ENCODE peak calls at places on chromosomes 16 and 17, in six cellular contexts. One of them, this sample, is unnamed.

GRCh38 chr16:2687531-2688308 is 5.4 kb downstream of the KCTD5 start:
- DNase-seq in AG04450: no peak
- DNase-seq in heart right ventricle: no peak
- DNase-seq in HCT116: no peak
- DNase-seq in Peyer's patch: no peak
- DNase-seq in brain microvascular endothelial cell: no peak
- DNase-seq in this sample: no peak

GRCh38 chr17:6948562-6948961 is 47.3 kb upstream of the ALOX12 start:
- DNase-seq in AG04450: no peak
- DNase-seq in heart right ventricle: peak; percentile 13
- DNase-seq in HCT116: no peak
- DNase-seq in Peyer's patch: no peak
- DNase-seq in brain microvascular endothelial cell: no peak
- DNase-seq in this sample: no peak

GRCh38 chr16:88799569-88800276 is 3.9 kb upstream of the CDT1 start:
- DNase-seq in AG04450: no peak
- DNase-seq in heart right ventricle: no peak
- DNase-seq in HCT116: no peak
- DNase-seq in Peyer's patch: no peak
- DNase-seq in brain microvascular endothelial cell: no peak
- DNase-seq in this sample: peak; percentile 63

GRCh38 chr17:40511136-40511535 is 9.7 kb upstream of the TNS4 start:
- DNase-seq in AG04450: no peak
- DNase-seq in heart right ventricle: no peak
- DNase-seq in HCT116: no peak
- DNase-seq in Peyer's patch: no peak
- DNase-seq in brain microvascular endothelial cell: no peak
- DNase-seq in this sample: no peak

GRCh38 chr16:83929811-83930555 is 23.1 kb upstream of the OSGIN1 start:
- DNase-seq in AG04450: no peak
- DNase-seq in heart right ventricle: no peak
- DNase-seq in HCT116: no peak
- DNase-seq in Peyer's patch: no peak
- DNase-seq in brain microvascular endothelial cell: no peak
- DNase-seq in this sample: no peak

GRCh38 chr17:57490890-57491289 is 234.6 kb downstream of the MSI2 start:
- DNase-seq in AG04450: no peak
- DNase-seq in heart right ventricle: no peak
- DNase-seq in HCT116: no peak
- DNase-seq in Peyer's patch: no peak
- DNase-seq in brain microvascular endothelial cell: no peak
- DNase-seq in this sample: no peak

GRCh38 chr16:85663891-85664321 is 24.8 kb downstream of the GINS2 start:
- DNase-seq in AG04450: no peak
- DNase-seq in heart right ventricle: no peak
- DNase-seq in HCT116: no peak
- DNase-seq in Peyer's patch: no peak
- DNase-seq in brain microvascular endothelial cell: no peak
- DNase-seq in this sample: no peak

GRCh38 chr16:48536600-48537200 is 73.3 kb downstream of the N4BP1 start:
- DNase-seq in AG04450: no peak
- DNase-seq in heart right ventricle: no peak
- DNase-seq in HCT116: no peak
- DNase-seq in Peyer's patch: no peak
- DNase-seq in brain microvascular endothelial cell: no peak
- DNase-seq in this sample: no peak

GRCh38 chr17:863880-864279 is 81.7 kb downstream of the MRM3 start:
- DNase-seq in AG04450: no peak
- DNase-seq in heart right ventricle: no peak
- DNase-seq in HCT116: no peak
- DNase-seq in Peyer's patch: no peak
- DNase-seq in brain microvascular endothelial cell: no peak
- DNase-seq in this sample: no peak

GRCh38 chr16:84650062-84650991 is 2.0 kb downstream of the KLHL36 start:
- DNase-seq in AG04450: peak; percentile 23
- DNase-seq in heart right ventricle: no peak
- DNase-seq in HCT116: no peak
- DNase-seq in Peyer's patch: no peak
- DNase-seq in brain microvascular endothelial cell: peak; percentile 27
- DNase-seq in this sample: no peak

GRCh38 chr17:74759243-74759801 is 10.9 kb downstream of the NHERF1 start:
- DNase-seq in AG04450: no peak
- DNase-seq in heart right ventricle: no peak
- DNase-seq in HCT116: no peak
- DNase-seq in Peyer's patch: peak; percentile 76
- DNase-seq in brain microvascular endothelial cell: no peak
- DNase-seq in this sample: peak; percentile 90

GRCh38 chr16:84423416-84423837 is 55.1 kb downstream of the ATP2C2 start:
- DNase-seq in AG04450: no peak
- DNase-seq in heart right ventricle: no peak
- DNase-seq in HCT116: peak; percentile 80
- DNase-seq in Peyer's patch: no peak
- DNase-seq in brain microvascular endothelial cell: peak; percentile 27
- DNase-seq in this sample: peak; percentile 31

GRCh38 chr17:28711723-28712036 is at the start of gene PROCA1:
- DNase-seq in AG04450: no peak
- DNase-seq in heart right ventricle: no peak
- DNase-seq in HCT116: no peak
- DNase-seq in Peyer's patch: no peak
- DNase-seq in brain microvascular endothelial cell: no peak
- DNase-seq in this sample: no peak

GRCh38 chr16:6207124-6207523 is 1109.5 kb upstream of the EEF2KMT start:
- DNase-seq in AG04450: no peak
- DNase-seq in heart right ventricle: no peak
- DNase-seq in HCT116: no peak
- DNase-seq in Peyer's patch: no peak
- DNase-seq in brain microvascular endothelial cell: no peak
- DNase-seq in this sample: no peak

GRCh38 chr17:73560661-73561060 is 83.6 kb downstream of the SDK2 start:
- DNase-seq in AG04450: no peak
- DNase-seq in heart right ventricle: no peak
- DNase-seq in HCT116: peak; percentile 27
- DNase-seq in Peyer's patch: no peak
- DNase-seq in brain microvascular endothelial cell: no peak
- DNase-seq in this sample: no peak
- TF ChIP-seq CTCF in AG04450: no peak
- TF ChIP-seq CTCF in heart right ventricle: no peak
- TF ChIP-seq CTCF in HCT116: peak; percentile 20
- TF ChIP-seq CTCF in Peyer's patch: no peak
- TF ChIP-seq CTCF in brain microvascular endothelial cell: no peak
- TF ChIP-seq CTCF in this sample: no peak

GRCh38 chr17:12666718-12667117 is 1.0 kb downstream of the MYOCD start:
- DNase-seq in AG04450: no peak
- DNase-seq in heart right ventricle: no peak
- DNase-seq in HCT116: no peak
- DNase-seq in Peyer's patch: no peak
- DNase-seq in brain microvascular endothelial cell: no peak
- DNase-seq in this sample: no peak
- H3K4me3 ChIP-seq in AG04450: peak overlapping the region; percentile 77
- H3K4me3 ChIP-seq in heart right ventricle: peak overlapping the region; percentile 55
- H3K4me3 ChIP-seq in HCT116: no peak overlapping the region
- H3K4me3 ChIP-seq in Peyer's patch: peak overlapping the region; percentile 55
- H3K4me3 ChIP-seq in brain microvascular endothelial cell: no peak overlapping the region
- H3K4me3 ChIP-seq in this sample: no peak overlapping the region

DNA sequence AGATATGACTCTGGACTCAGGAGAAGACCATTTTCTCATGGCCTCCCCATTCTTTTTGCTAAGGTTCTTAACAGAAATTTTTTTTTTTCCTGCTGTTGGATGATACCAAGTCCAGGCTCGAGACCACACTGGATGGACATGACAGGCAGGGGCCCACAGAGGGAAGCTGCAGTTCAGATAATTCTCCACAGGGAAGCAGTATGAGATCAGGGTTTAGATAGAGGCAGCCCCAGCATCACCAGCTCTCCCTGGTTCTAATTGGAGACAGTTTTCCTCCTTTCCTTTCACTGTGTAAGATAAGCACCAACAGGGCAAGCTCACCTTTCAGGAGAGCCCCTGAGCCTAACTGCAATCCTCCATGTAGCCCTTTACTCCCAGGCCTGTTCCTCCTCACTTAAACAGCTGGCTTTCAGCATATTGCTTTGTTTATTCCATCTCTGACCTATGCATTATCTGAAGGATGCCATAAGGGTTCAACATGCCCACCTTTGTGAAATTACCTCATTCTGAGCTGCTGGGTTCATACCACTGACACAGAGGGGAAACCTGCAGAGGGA is 108.1 kb downstream of the SNX11 start:
- DNase-seq in AG04450: no peak
- DNase-seq in heart right ventricle: no peak
- DNase-seq in HCT116: peak; percentile 71
- DNase-seq in Peyer's patch: no peak
- DNase-seq in brain microvascular endothelial cell: peak; percentile 36
- DNase-seq in this sample: peak; percentile 16
- TF ChIP-seq CTCF in AG04450: peak; percentile 46
- TF ChIP-seq CTCF in heart right ventricle: no peak
- TF ChIP-seq CTCF in HCT116: peak; percentile 91
- TF ChIP-seq CTCF in Peyer's patch: peak; percentile 79
- TF ChIP-seq CTCF in brain microvascular endothelial cell: peak; percentile 78
- TF ChIP-seq CTCF in this sample: peak; percentile 36

DNA sequence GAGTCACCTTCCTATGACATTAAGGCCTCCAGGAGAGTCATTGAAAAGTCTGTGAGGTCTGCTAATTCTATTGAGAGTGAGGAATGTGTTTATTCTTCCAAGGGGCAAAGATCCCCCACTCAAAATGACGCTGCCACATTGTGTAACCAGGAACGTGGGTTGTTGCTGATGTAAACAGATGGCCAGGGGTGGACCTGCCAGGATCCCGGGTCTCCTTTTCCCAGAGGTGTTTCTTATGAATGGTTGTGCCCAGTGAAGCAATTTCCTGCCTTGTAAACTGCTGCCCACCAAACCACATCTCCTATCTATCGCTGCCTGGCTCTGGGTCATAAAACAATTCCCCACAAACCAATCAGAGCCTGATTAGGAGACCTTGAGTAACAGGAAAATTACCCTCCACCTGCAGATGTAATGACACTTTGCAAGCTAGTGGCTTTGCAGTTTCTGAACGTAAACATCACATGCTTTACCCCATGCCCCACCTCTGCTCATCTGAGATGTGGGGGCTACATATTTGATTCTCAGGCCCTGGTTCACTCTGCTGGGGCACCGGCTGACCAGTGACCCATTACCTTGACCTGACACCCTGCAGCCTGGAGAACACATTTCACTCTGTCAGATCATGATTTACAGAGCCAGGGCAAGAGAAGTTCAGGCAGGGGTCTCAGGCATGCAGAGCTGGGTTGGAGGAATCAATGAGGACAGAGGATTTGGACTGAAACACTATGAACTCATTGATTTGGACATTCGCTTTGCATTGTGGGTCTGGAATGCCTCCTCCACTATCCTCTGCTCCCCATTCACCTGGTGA is 33.1 kb upstream of the DDX52 start:
- DNase-seq in AG04450: no peak
- DNase-seq in heart right ventricle: no peak
- DNase-seq in HCT116: no peak
- DNase-seq in Peyer's patch: no peak
- DNase-seq in brain microvascular endothelial cell: no peak
- DNase-seq in this sample: no peak
- H3K4me3 ChIP-seq in AG04450: no peak overlapping the region
- H3K4me3 ChIP-seq in heart right ventricle: no peak overlapping the region
- H3K4me3 ChIP-seq in HCT116: no peak overlapping the region
- H3K4me3 ChIP-seq in Peyer's patch: no peak overlapping the region
- H3K4me3 ChIP-seq in brain microvascular endothelial cell: no peak overlapping the region
- H3K4me3 ChIP-seq in this sample: no peak overlapping the region

GRCh38 chr16:3879887-3880564 is 487 bp downstream of the CREBBP start:
- DNase-seq in AG04450: no peak
- DNase-seq in heart right ventricle: peak; percentile 75
- DNase-seq in HCT116: no peak
- DNase-seq in Peyer's patch: peak; percentile 70
- DNase-seq in brain microvascular endothelial cell: peak; percentile 25
- DNase-seq in this sample: peak; percentile 56
- TF ChIP-seq CTCF in AG04450: no peak
- TF ChIP-seq CTCF in heart right ventricle: no peak
- TF ChIP-seq CTCF in HCT116: no peak
- TF ChIP-seq CTCF in Peyer's patch: peak; percentile 32
- TF ChIP-seq CTCF in brain microvascular endothelial cell: peak; percentile 25
- TF ChIP-seq CTCF in this sample: no peak

This sample was measured in MM.1S.